ENCODE peak calls at places on chromosomes 13 and 19, in nine cellular contexts. N is ovary, I is adrenal gland, H is uterus, C is A549, Z is esophagus squamous epithelium, D is NB4, V is IMR-90, A is body of pancreas. G is an unnamed sample.

GRCh38 chr19:17775245-17775927 is 19.6 kb upstream of the B3GNT3 start:
- DNase-seq in N (no peak), I (peak; percentile 41), H (no peak), C (no peak), Z (no peak), D (peak; percentile 72), V (peak; percentile 19), A (peak; percentile 44), G (no peak)

GRCh38 chr13:31042084-31042483 is 109.6 kb downstream of the TEX26 start:
- DNase-seq in N (no peak), I (no peak), H (no peak), C (no peak), Z (no peak), D (no peak), V (no peak), A (no peak), G (no peak)

GRCh38 chr13:84654654-84655244 is 772.5 kb upstream of the SLITRK1 start:
- DNase-seq in N (no peak), I (no peak), H (no peak), C (no peak), Z (no peak), D (no peak), V (no peak), A (no peak), G (no peak)

GRCh38 chr13:99726261-99726894 is 225.1 kb downstream of the TM9SF2 start:
- DNase-seq in N (no peak), I (no peak), H (no peak), C (no peak), Z (no peak), D (no peak), V (no peak), A (no peak), G (no peak)

GRCh38 chr13:114115796-114116195 is 16.6 kb downstream of the RASA3 start:
- DNase-seq in N (no peak), I (no peak), H (no peak), C (no peak), Z (no peak), D (no peak), V (no peak), A (no peak), G (no peak)

GRCh38 chr19:54390942-54391577 is 24.2 kb upstream of the TTYH1 start:
- DNase-seq in N (peak; percentile 35), I (peak; percentile 50), H (no peak), C (no peak), Z (no peak), D (peak; percentile 75), V (peak; percentile 60), A (peak; percentile 62), G (peak; percentile 30)

GRCh38 chr13:44140146-44140545 is 233.5 kb upstream of the SERP2 start:
- DNase-seq in N (no peak), I (no peak), H (no peak), C (no peak), Z (no peak), D (no peak), V (no peak), A (no peak), G (no peak)

GRCh38 chr19:7868671-7869452 is 5.3 kb downstream of the PRR36 start:
- DNase-seq in N (peak; percentile 85), I (peak; percentile 93), H (peak; percentile 51), C (peak; percentile 83), Z (no peak), D (peak; percentile 96), V (peak; percentile 44), A (peak; percentile 91), G (peak; percentile 82)

GRCh38 chr13:96089139-96089538 is 768 bp upstream of the HS6ST3 start:
- DNase-seq in N (no peak), I (no peak), H (no peak), C (no peak), Z (no peak), D (no peak), V (no peak), A (no peak), G (no peak)

GRCh38 chr13:47418206-47418920 is 521.5 kb upstream of the HTR2A start:
- DNase-seq in N (no peak), I (no peak), H (no peak), C (no peak), Z (no peak), D (no peak), V (no peak), A (no peak), G (no peak)

GRCh38 chr13:106610511-106610910 is 42.6 kb upstream of the ARGLU1 start:
- DNase-seq in N (no peak), I (no peak), H (no peak), C (no peak), Z (no peak), D (no peak), V (peak; percentile 82), A (no peak), G (no peak)

GRCh38 chr19:7461841-7462629 is 26.8 kb downstream of the PEX11G start:
- DNase-seq in N (no peak), I (no peak), H (no peak), C (no peak), Z (no peak), D (no peak), V (no peak), A (no peak), G (no peak)

DNA sequence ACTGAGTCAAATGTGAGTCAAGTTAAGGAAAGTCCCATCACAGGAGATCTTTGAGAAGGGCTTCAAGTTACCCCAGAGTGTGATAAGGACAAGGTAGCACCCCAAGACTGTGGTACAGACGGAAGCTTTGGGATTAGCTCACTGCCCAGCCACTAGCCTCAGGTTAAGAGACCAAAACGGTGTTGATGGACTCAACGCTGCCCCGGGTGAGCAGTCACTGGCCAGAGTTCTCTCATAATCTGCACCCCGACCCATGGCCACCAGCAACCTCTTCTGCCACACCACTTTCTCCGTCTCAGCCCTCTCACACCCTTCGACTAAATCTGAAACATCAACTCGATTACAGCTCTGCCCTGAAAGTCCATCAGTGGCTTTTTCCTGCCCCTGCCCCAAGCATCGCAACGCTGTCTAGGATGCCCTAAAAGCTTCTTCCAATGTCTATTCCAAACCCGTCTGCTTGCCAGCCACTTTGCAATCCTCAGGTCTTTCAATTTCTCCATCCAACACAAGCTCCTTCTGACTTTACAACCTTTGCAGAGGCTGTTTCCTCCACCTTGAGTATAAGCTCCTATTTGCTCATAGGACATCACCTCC is 5.6 kb downstream of the HNRNPL start:
- DNase-seq in N (no peak), I (no peak), H (no peak), C (no peak), Z (no peak), D (no peak), V (no peak), A (no peak), G (no peak)
- TF ChIP-seq POLR2A in N (no peak), I (no peak), H (no peak), C (no peak), Z (no peak), D (no peak), V (no peak), A (no peak), G (no peak)

DNA sequence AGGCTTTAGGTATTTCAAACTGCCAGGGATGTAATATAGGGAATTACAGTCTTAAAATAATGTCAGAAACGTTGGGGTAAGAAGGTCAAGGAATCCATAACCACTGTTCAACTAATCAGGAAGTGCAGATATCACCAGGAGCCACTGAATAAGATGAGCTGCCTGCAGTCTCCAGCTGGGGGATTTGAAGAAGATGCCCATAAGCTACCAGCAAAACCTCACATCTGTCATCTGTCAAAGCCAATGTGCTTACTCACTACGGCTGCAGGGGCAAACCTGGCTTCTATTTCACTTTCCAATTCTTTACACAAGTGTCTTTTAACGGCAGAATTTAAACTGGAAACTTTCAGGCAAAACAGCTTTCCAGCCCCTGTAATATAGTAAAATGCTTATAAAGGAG is 1410.1 kb upstream of the ATXN8OS start:
- DNase-seq in N (no peak), I (no peak), H (no peak), C (no peak), Z (no peak), D (no peak), V (no peak), A (no peak), G (no peak)
- TF ChIP-seq CTCF in N (no peak), I (no peak), H (no peak), C (no peak), Z (no peak), D (no peak), V (no peak), A (no peak), G (no peak)

DNA sequence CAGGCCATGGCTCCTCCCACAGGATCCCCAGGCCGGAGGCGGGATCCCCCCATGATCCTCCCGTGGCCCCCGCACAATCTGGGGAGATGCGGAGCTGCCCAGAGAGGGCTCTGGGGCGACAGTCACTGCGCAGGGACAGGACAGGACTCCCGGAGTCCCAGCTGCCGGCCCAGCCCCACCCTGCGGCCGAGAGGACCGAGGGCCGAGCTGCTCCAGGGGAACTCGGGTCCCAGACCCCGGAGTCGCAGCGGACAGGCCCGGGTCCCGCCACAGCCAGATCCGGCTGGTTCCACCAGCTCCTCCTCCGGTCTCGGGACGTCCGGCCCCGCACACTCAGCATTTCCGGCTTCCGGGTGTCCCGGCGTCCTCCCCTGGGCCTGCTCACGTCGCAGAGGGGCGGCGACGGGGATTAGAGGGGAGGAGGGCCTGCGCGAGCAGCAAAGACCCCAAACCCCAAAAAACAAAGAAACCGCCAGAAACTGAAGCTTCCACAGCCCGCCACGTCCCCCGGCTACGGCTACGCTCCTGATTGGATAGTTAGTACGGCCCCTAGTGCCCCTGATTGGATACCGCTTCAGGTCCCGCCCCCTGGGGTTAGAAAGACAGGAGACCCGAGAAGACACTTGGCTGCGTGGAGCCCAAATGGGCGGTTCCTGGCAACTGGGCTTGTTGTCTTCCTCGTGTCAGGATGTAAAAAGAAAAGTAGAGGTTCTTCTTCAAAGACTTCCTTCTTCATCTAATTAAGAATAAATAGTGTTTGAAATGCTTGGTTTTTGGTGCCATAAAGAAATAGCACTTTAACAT is 21.3 kb upstream of the OR10H1 start:
- DNase-seq in N (peak; percentile 97), I (peak; percentile 98), H (peak; percentile 98), C (peak; percentile 91), Z (peak; percentile 91), D (peak; percentile 98), V (peak; percentile 88), A (peak; percentile 97), G (peak; percentile 97)
- TF ChIP-seq POLR2A in N (peak; percentile 77), I (peak; percentile 75), H (peak; percentile 72), C (peak; percentile 73), Z (no peak), D (peak; percentile 82), V (peak; percentile 59), A (peak; percentile 96), G (peak; percentile 83)

GRCh38 chr19:45960595-45961235 is 12.9 kb downstream of the NOVA2 start:
- DNase-seq in N (no peak), I (no peak), H (no peak), C (no peak), Z (no peak), D (no peak), V (no peak), A (peak; percentile 45), G (no peak)
- TF ChIP-seq CTCF in N (no peak), I (no peak), H (no peak), C (no peak), Z (no peak), D (no peak), V (no peak), A (peak; percentile 12), G (no peak)

GRCh38 chr13:40666058-40666904 is at the start of gene FOXO1:
- DNase-seq in N (peak; percentile 94), I (peak; percentile 91), H (peak; percentile 88), C (peak; percentile 89), Z (peak; percentile 45), D (peak; percentile 92), V (peak; percentile 74), A (peak; percentile 92), G (peak; percentile 89)
- TF ChIP-seq POLR2A in N (peak; percentile 92), I (peak; percentile 94), H (peak; percentile 97), C (peak; percentile 73), Z (no peak), D (peak; percentile 61), V (no peak), A (peak; percentile 89), G (peak; percentile 99)